ENCODE peak calls at places on chromosomes 7 and 10, in five cellular contexts. T, P, M, S and L are unnamed samples.

GRCh38 chr10:126455766-126456425 is 67.6 kb upstream of the ADAM12 start:
- DNase-seq in T (no peak), M (peak), P (no peak), S (no peak), L (no peak)

GRCh38 chr10:119143657-119144056 is 21.9 kb downstream of the SFXN4 start:
- DNase-seq in T (no peak), M (no peak), S (no peak), P (no peak), L (no peak)

GRCh38 chr7:139095194-139095659 is 14.3 kb downstream of the ZC3HAV1 start:
- DNase-seq in S (no peak), P (peak), M (no peak), T (no peak), L (no peak)

GRCh38 chr10:129968937-129969527 is 5.0 kb upstream of the EBF3 start:
- DNase-seq in M (peak), S (no peak), T (peak), P (peak), L (no peak)

GRCh38 chr10:115969591-115969990 is 303.4 kb downstream of the GFRA1 start:
- DNase-seq in M (no peak), P (no peak), S (no peak), T (no peak), L (no peak)

GRCh38 chr7:2521952-2522591 is 2.5 kb downstream of the LFNG start:
- DNase-seq in T (no peak), P (peak), M (no peak), S (no peak), L (no peak)

GRCh38 chr7:102150266-102150665 is 136.4 kb upstream of the SH2B2 start:
- DNase-seq in S (no peak), M (no peak), P (no peak), T (no peak), L (no peak)

GRCh38 chr7:155418941-155419755 is 38.8 kb upstream of the EN2 start:
- DNase-seq in P (no peak), T (no peak), S (no peak), M (no peak), L (no peak)

GRCh38 chr7:122902751-122903495 is 16.7 kb upstream of the CADPS2 start:
- DNase-seq in S (no peak), P (no peak), T (no peak), M (peak), L (no peak)

GRCh38 chr10:102399217-102400021 is 3.9 kb downstream of the NFKB2 start:
- DNase-seq in M (peak), S (peak), P (peak), T (peak), L (peak)

GRCh38 chr7:391961-392524 is 102.1 kb downstream of the FOXL3 start:
- DNase-seq in S (no peak), M (no peak), T (no peak), P (peak), L (no peak)

GRCh38 chr7:30771859-30772429 is 727 bp downstream of the MINDY4 start:
- DNase-seq in S (no peak), T (no peak), P (peak), M (no peak), L (no peak)

GRCh38 chr10:117476716-117477115 is 65.8 kb upstream of the EMX2 start:
- DNase-seq in T (no peak), P (no peak), M (no peak), S (no peak), L (no peak)

GRCh38 chr7:32586291-32587221 is 91.3 kb downstream of the AVL9 start:
- DNase-seq in P (no peak), T (no peak), S (no peak), M (peak), L (no peak)

GRCh38 chr7:107768263-107768662 is 24.3 kb downstream of the CBLL1 start:
- DNase-seq in T (no peak), P (no peak), M (no peak), S (no peak), L (no peak)

GRCh38 chr10:114347791-114348190 is 56.5 kb downstream of the AFAP1L2 start:
- DNase-seq in M (no peak), P (no peak), S (no peak), T (no peak), L (no peak)

GRCh38 chr10:129952771-129953489 is 11.1 kb downstream of the EBF3 start:
- DNase-seq in T (no peak), M (peak), P (no peak), S (no peak), L (no peak)

GRCh38 chr10:106557053-106557452 is 607.5 kb downstream of the SORCS1 start:
- DNase-seq in T (no peak), S (no peak), P (no peak), M (no peak), L (no peak)

GRCh38 chr7:3107889-3108570 is 64.4 kb upstream of the CARD11 start:
- DNase-seq in M (no peak), T (no peak), P (no peak), S (no peak), L (no peak)

GRCh38 chr10:82552273-82552672 is 677.3 kb downstream of the NRG3 start:
- DNase-seq in M (no peak), P (no peak), S (no peak), T (no peak), L (no peak)

GRCh38 chr10:78648256-78648860 is 420.4 kb upstream of the ZMIZ1 start:
- DNase-seq in T (no peak), S (no peak), M (peak), P (no peak), L (no peak)

GRCh38 chr7:4042402-4042801 is 639.7 kb upstream of the FOXK1 start:
- DNase-seq in S (no peak), T (no peak), M (no peak), P (no peak), L (peak)

GRCh38 chr10:22823109-22823508 is 104.7 kb upstream of the ARMC3 start:
- DNase-seq in P (no peak), M (peak), S (no peak), T (no peak), L (no peak)

GRCh38 chr7:44489955-44490350 is 505 bp downstream of the NUDCD3 start:
- DNase-seq in T (no peak), M (peak), P (peak), S (no peak), L (no peak)

GRCh38 chr10:17307149-17307548 is 79.1 kb downstream of the VIM start:
- DNase-seq in P (no peak), S (no peak), T (no peak), M (no peak), L (no peak)

GRCh38 chr7:151146761-151147160 is 20.7 kb downstream of the GBX1 start:
- DNase-seq in S (no peak), P (no peak), M (no peak), T (no peak), L (no peak)

GRCh38 chr7:28984631-28985030 is 26.5 kb upstream of the TRIL start:
- DNase-seq in T (peak), S (no peak), M (peak), P (peak), L (peak)

GRCh38 chr7:105596866-105597265 is 15.6 kb upstream of the EFCAB10 start:
- DNase-seq in T (no peak), S (no peak), P (no peak), M (no peak), L (no peak)

GRCh38 chr7:48274662-48275061 is 103.4 kb downstream of the ABCA13 start:
- DNase-seq in P (no peak), S (no peak), T (no peak), M (peak), L (no peak)

GRCh38 chr10:71548494-71548846 is 151.8 kb downstream of the CDH23 start:
- DNase-seq in T (no peak), M (no peak), S (no peak), P (no peak), L (no peak)
- TF ChIP-seq CTCF in T (no peak), M (peak), S (no peak), P (no peak), L (no peak)

GRCh38 chr7:34430456-34430855 is 227.6 kb upstream of the NPSR1 start:
- DNase-seq in T (peak), P (no peak), S (no peak), M (peak), L (no peak)
- TF ChIP-seq CTCF in T (no peak), P (no peak), S (peak), M (peak), L (no peak)

GRCh38 chr10:58253184-58253583 is 14.5 kb downstream of the IPMK start:
- DNase-seq in M (no peak), S (no peak), P (no peak), T (no peak), L (no peak)

GRCh38 chr10:58264780-58265179 is 2.9 kb downstream of the IPMK start:
- DNase-seq in M (no peak), P (no peak), S (no peak), T (no peak), L (no peak)

GRCh38 chr10:58260334-58260733 is 7.4 kb downstream of the IPMK start:
- DNase-seq in S (no peak), M (no peak), T (no peak), P (no peak), L (no peak)

GRCh38 chr10:58254644-58255043 is 13.1 kb downstream of the IPMK start:
- DNase-seq in T (no peak), P (no peak), S (no peak), M (no peak), L (no peak)

DNA sequence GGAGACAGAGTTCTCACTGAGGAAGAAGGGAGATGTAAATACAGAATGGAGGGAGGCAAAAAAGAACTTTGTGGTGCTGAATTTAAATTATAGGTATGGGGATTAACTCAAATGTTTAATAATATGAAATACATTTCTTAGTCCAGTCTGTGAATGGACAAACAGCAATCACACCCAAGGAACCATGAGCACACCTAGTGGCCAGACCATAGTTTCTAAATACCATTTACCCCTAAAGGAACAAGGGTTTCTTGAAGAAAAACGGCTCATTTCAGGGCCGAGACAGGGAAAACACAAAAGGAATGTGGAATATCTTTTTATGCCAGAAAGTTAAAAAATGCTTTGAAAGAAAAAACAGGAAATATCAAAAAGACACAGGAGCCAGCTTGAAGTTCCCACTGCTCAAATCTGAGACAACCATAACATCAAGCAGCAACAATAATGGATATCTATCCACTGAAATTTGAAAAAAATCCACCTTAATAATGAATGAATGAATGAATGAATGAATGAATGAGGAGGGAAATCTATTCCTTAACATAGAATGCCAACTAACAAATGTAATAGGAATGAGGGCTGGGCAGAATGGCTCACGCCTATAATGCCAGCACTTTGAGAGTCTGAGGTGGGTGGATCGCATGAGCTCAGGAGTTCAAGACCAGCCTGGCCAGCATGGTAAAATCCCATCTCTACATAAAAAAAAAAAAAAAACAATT is 8.6 kb downstream of the IPMK start:
- DNase-seq in M (no peak), S (no peak), P (no peak), T (no peak), L (no peak)
- TF ChIP-seq CTCF in M (peak), S (no peak), P (no peak), T (no peak), L (no peak)

DNA sequence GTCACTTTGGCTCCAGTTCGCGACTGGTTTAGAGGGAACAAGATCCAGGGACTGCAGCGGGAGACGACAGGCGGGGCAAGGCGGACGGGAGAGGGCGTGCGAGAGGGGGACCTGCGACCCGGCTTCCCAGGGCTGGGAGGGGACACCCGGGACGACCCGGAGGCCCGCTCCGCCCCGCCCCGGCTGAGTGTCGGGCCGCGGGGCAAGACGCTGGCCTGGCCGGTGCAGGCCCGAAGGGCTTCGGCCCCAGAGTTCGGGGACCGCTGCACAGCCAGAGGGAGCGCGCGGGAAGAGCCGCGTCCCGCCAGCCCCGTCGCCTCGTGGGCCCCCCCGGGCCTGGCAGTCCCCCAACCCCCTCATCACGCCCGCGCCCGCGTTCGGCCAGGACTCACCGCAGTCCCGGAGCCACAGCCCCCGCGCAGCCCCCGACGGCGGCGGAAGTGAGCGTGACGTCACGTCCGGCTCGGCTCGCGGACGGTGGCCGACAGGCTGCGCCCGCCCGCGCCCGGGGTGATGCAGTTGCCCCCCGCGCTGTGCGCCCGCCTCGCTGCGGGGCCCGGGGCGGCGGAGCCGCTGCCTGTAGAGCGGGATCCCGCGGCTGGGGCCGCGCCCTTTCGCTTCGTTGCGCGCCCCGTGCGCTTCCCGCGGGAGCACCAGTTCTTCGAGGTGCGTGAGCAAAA is at the start of the genes TUBGCP2 and ZNF511:
- DNase-seq in P (peak), S (peak), T (peak), M (peak), L (peak)
- TF ChIP-seq CTCF in P (no peak), S (no peak), T (peak), M (peak), L (no peak)

DNA sequence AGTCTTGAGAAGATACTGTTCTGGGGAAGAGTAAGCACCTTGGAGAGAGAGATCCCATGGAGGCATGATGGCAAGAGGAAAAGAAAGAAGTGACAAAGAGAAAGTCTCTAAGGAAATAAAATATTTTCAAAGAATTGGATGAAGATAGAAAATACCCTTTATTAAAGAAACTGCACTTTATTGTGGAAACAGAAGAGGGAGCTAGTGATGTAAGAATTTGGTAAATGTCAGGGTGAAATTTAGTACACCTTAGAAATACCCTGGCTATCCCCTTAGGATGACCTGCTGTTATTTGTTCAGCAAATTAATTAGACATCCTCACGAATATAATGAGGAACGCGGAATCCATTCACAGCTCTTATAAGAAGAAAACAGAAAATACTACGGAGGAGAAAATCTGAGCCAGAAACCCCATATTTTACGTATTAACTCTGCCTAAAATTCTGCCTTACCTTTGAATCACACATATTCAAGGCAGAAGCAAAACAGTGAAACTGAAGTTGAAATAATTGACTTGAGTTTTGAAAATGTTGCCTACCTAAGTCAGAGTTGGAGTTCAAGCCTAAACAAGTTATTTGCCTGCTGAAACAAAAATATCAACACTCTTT is 90.7 kb downstream of the TFPI2 start:
- DNase-seq in S (no peak), M (peak), T (no peak), P (no peak), L (no peak)
- TF ChIP-seq CTCF in S (peak), M (peak), T (peak), P (no peak), L (peak)

DNA sequence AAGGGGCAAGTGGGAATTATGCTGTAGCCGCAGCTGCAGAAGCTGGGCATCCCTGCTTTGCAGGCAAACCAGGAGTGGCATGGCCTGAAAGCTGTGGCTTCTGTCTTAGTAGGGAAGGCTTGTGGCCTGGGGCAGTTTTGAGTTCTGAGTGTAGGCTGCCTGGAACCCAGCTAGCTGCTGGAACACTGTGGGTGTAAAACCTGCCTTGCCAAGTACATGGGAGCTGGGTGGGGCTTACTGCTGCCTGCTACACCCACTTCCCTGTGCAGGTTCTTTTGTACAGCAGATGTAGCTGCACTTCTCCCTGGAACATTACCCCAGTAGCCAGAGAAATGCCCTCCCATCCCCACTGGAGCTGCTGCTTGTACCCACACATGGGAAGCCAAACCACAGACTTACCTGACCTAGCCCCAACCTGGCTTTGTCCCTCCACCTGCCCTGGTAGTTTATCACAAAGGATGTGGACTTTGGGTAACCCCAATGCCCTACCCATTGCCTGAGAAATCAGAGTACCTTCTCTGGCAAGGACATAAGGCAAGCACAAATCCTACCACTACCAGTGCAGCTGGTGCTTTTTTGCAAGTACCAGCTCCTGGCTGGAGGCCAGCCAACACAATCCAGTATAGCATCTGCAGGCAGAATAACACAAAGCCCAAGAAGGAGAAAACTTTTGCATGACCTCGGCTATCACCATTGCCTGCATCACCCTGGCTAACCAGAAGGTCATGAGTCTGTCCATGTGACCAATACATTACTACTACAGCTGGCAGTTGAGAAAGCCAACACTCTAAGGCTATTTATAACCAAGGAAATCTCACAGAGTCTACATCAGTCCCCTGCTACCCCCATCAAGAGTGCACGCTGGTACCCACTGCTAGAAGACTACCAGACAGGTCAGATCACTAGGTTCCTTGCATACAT is 26.5 kb upstream of the PPP1R3A start:
- DNase-seq in M (no peak), T (no peak), P (no peak), S (no peak), L (no peak)
- TF ChIP-seq CTCF in M (no peak), T (no peak), P (no peak), S (no peak), L (no peak)

DNA sequence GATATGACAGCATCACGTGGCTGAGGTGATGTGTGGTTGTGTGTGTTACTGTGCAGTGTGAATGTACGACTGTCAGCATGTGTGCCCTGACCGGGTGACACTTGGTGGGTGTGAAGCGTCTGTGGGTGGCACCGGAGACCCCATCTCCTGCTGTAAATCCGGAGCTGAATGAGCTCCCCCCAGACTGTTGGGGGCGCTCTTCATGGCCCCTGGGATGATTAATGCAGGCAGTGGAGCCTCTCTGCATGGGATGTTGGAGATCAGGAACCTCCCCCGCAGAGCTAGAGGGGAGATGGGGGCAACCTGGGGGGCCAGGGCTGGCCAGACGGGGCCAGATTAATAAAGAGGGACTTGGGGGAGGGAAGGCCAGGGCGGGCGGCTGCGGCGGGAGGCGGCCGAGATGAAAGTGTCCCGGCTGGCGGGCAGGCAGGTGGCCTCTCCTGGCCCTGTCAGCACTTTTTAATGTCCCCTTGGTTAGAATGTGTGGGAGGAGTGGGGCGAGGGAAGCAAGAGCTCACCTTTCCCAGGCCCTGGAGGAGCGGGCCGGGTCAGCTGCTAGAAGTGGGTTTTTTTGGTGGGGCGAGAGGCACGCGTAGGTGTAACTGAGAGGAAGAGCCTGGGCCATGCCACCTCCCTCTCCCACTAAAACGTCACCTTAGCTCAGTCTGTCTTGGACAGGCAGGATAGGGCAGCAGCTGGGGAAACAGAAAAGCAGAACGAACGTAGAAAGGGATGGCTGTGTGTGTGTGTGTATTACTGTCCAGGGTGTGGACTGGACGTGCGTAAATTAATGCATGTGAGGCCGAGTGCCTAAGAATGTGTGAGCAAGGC is 34.2 kb downstream of the HIF1AN start:
- DNase-seq in M (no peak), T (no peak), P (no peak), S (no peak), L (no peak)
- TF ChIP-seq CTCF in M (no peak), T (no peak), P (no peak), S (no peak), L (no peak)

DNA sequence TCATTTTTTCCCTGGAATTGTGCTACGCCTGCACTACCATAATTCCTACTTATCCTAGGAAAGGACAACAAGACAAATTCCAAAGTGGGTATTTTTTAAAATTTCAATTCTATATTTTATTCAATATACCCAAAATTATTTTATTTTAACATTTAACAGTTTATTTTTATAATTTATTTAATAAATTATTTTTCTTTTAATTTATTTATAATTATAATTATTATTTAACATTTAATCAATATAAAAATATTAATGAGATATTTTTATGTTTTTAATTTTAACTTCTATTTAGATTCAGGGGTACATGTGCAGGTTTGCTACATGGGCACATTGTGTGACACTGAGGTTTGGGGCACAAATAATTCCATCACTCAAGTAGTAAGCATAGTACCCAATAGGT is 65.6 kb upstream of the VSTM2A start:
- DNase-seq in P (no peak), M (no peak), S (no peak), T (no peak), L (no peak)
- TF ChIP-seq CTCF in P (no peak), M (no peak), S (no peak), T (no peak), L (no peak)

GRCh38 chr7:17697128-17697881 is 243.0 kb downstream of the SNX13 start:
- DNase-seq in T (no peak), S (no peak), P (no peak), M (peak), L (no peak)
- TF ChIP-seq CTCF in T (no peak), S (no peak), P (no peak), M (no peak), L (no peak)